ENCODE peak calls at places on chromosomes 11 and 22, in nine cellular contexts. One of them, this sample, is unnamed.

GRCh38 chr11:12408156-12408770 is 30.9 kb downstream of the PARVA start:
- DNase-seq in left ventricle myocardium inferior: no peak
- DNase-seq in osteocyte: no peak
- DNase-seq in nephron progenitor cell: no peak
- DNase-seq in HTR-8/SVneo: no peak
- DNase-seq in AG09309: no peak
- DNase-seq in stimulated activated CD8-positive, alpha-beta memory T cell treated with anti-CD3 and anti-CD28 coated beads, Interleukin-2, amount 100 ng/mL, for 1 hour: no peak
- DNase-seq in progenitor cell of endocrine pancreas: no peak
- DNase-seq in dermis blood vessel endothelial cell: no peak
- DNase-seq in this sample: no peak

GRCh38 chr11:121466063-121466794 is 13.5 kb upstream of the SORL1-AS1 start:
- DNase-seq in stimulated activated CD8-positive, alpha-beta memory T cell treated with anti-CD3 and anti-CD28 coated beads, Interleukin-2, amount 100 ng/mL, for 1 hour: no peak
- DNase-seq in AG09309: peak
- DNase-seq in left ventricle myocardium inferior: peak
- DNase-seq in nephron progenitor cell: peak
- DNase-seq in progenitor cell of endocrine pancreas: peak
- DNase-seq in osteocyte: peak
- DNase-seq in dermis blood vessel endothelial cell: peak
- DNase-seq in HTR-8/SVneo: peak
- DNase-seq in this sample: no peak

GRCh38 chr11:132051704-132052103 is 681.3 kb downstream of the NTM start:
- DNase-seq in osteocyte: no peak
- DNase-seq in dermis blood vessel endothelial cell: no peak
- DNase-seq in HTR-8/SVneo: no peak
- DNase-seq in AG09309: no peak
- DNase-seq in nephron progenitor cell: no peak
- DNase-seq in progenitor cell of endocrine pancreas: no peak
- DNase-seq in left ventricle myocardium inferior: no peak
- DNase-seq in stimulated activated CD8-positive, alpha-beta memory T cell treated with anti-CD3 and anti-CD28 coated beads, Interleukin-2, amount 100 ng/mL, for 1 hour: no peak
- DNase-seq in this sample: no peak

GRCh38 chr22:24819941-24820461 is 14.0 kb downstream of the SGSM1 start:
- DNase-seq in AG09309: no peak
- DNase-seq in stimulated activated CD8-positive, alpha-beta memory T cell treated with anti-CD3 and anti-CD28 coated beads, Interleukin-2, amount 100 ng/mL, for 1 hour: no peak
- DNase-seq in left ventricle myocardium inferior: peak
- DNase-seq in dermis blood vessel endothelial cell: no peak
- DNase-seq in nephron progenitor cell: no peak
- DNase-seq in HTR-8/SVneo: no peak
- DNase-seq in progenitor cell of endocrine pancreas: no peak
- DNase-seq in osteocyte: no peak
- DNase-seq in this sample: no peak

GRCh38 chr22:22752556-22753477 is 108.4 kb downstream of the GGTLC2 start:
- DNase-seq in AG09309: peak
- DNase-seq in stimulated activated CD8-positive, alpha-beta memory T cell treated with anti-CD3 and anti-CD28 coated beads, Interleukin-2, amount 100 ng/mL, for 1 hour: no peak
- DNase-seq in nephron progenitor cell: no peak
- DNase-seq in dermis blood vessel endothelial cell: no peak
- DNase-seq in left ventricle myocardium inferior: no peak
- DNase-seq in HTR-8/SVneo: no peak
- DNase-seq in progenitor cell of endocrine pancreas: no peak
- DNase-seq in osteocyte: peak
- DNase-seq in this sample: no peak

GRCh38 chr11:114259124-114259526 is 37.1 kb upstream of the NNMT start:
- DNase-seq in nephron progenitor cell: no peak
- DNase-seq in left ventricle myocardium inferior: peak
- DNase-seq in stimulated activated CD8-positive, alpha-beta memory T cell treated with anti-CD3 and anti-CD28 coated beads, Interleukin-2, amount 100 ng/mL, for 1 hour: no peak
- DNase-seq in progenitor cell of endocrine pancreas: no peak
- DNase-seq in osteocyte: no peak
- DNase-seq in dermis blood vessel endothelial cell: no peak
- DNase-seq in AG09309: no peak
- DNase-seq in HTR-8/SVneo: no peak
- DNase-seq in this sample: no peak

GRCh38 chr11:130527648-130528300 is 79.3 kb downstream of the ADAMTS15 start:
- DNase-seq in osteocyte: no peak
- DNase-seq in nephron progenitor cell: no peak
- DNase-seq in dermis blood vessel endothelial cell: peak
- DNase-seq in HTR-8/SVneo: no peak
- DNase-seq in stimulated activated CD8-positive, alpha-beta memory T cell treated with anti-CD3 and anti-CD28 coated beads, Interleukin-2, amount 100 ng/mL, for 1 hour: no peak
- DNase-seq in AG09309: no peak
- DNase-seq in left ventricle myocardium inferior: peak
- DNase-seq in progenitor cell of endocrine pancreas: no peak
- DNase-seq in this sample: no peak

GRCh38 chr11:59200421-59200746 is 12.3 kb downstream of the MPEG1 start:
- DNase-seq in left ventricle myocardium inferior: no peak
- DNase-seq in dermis blood vessel endothelial cell: no peak
- DNase-seq in nephron progenitor cell: no peak
- DNase-seq in stimulated activated CD8-positive, alpha-beta memory T cell treated with anti-CD3 and anti-CD28 coated beads, Interleukin-2, amount 100 ng/mL, for 1 hour: no peak
- DNase-seq in HTR-8/SVneo: no peak
- DNase-seq in osteocyte: no peak
- DNase-seq in progenitor cell of endocrine pancreas: no peak
- DNase-seq in AG09309: no peak
- DNase-seq in this sample: no peak

GRCh38 chr11:89667001-89667400 is 43.1 kb upstream of the TRIM77 start:
- DNase-seq in AG09309: no peak
- DNase-seq in HTR-8/SVneo: no peak
- DNase-seq in osteocyte: no peak
- DNase-seq in left ventricle myocardium inferior: no peak
- DNase-seq in progenitor cell of endocrine pancreas: no peak
- DNase-seq in stimulated activated CD8-positive, alpha-beta memory T cell treated with anti-CD3 and anti-CD28 coated beads, Interleukin-2, amount 100 ng/mL, for 1 hour: no peak
- DNase-seq in nephron progenitor cell: no peak
- DNase-seq in dermis blood vessel endothelial cell: no peak
- DNase-seq in this sample: no peak

GRCh38 chr22:45302047-45302446 is 7.7 kb upstream of the FAM118A start:
- DNase-seq in dermis blood vessel endothelial cell: no peak
- DNase-seq in left ventricle myocardium inferior: no peak
- DNase-seq in progenitor cell of endocrine pancreas: no peak
- DNase-seq in osteocyte: no peak
- DNase-seq in HTR-8/SVneo: no peak
- DNase-seq in nephron progenitor cell: no peak
- DNase-seq in AG09309: peak
- DNase-seq in stimulated activated CD8-positive, alpha-beta memory T cell treated with anti-CD3 and anti-CD28 coated beads, Interleukin-2, amount 100 ng/mL, for 1 hour: no peak
- DNase-seq in this sample: no peak

GRCh38 chr11:75583710-75584658 is 21.9 kb downstream of the SERPINH1 start:
- DNase-seq in AG09309: no peak
- DNase-seq in left ventricle myocardium inferior: peak
- DNase-seq in nephron progenitor cell: peak
- DNase-seq in osteocyte: no peak
- DNase-seq in progenitor cell of endocrine pancreas: peak
- DNase-seq in HTR-8/SVneo: peak
- DNase-seq in dermis blood vessel endothelial cell: peak
- DNase-seq in stimulated activated CD8-positive, alpha-beta memory T cell treated with anti-CD3 and anti-CD28 coated beads, Interleukin-2, amount 100 ng/mL, for 1 hour: no peak
- DNase-seq in this sample: no peak

GRCh38 chr22:42856865-42857704 is at the start of gene ARFGAP3:
- DNase-seq in progenitor cell of endocrine pancreas: peak
- DNase-seq in osteocyte: peak
- DNase-seq in dermis blood vessel endothelial cell: peak
- DNase-seq in AG09309: peak
- DNase-seq in left ventricle myocardium inferior: peak
- DNase-seq in stimulated activated CD8-positive, alpha-beta memory T cell treated with anti-CD3 and anti-CD28 coated beads, Interleukin-2, amount 100 ng/mL, for 1 hour: peak
- DNase-seq in nephron progenitor cell: peak
- DNase-seq in HTR-8/SVneo: peak
- DNase-seq in this sample: peak

GRCh38 chr11:3613998-3614741 is 27.6 kb downstream of the ART5 start:
- DNase-seq in nephron progenitor cell: no peak
- DNase-seq in osteocyte: no peak
- DNase-seq in AG09309: no peak
- DNase-seq in progenitor cell of endocrine pancreas: no peak
- DNase-seq in dermis blood vessel endothelial cell: no peak
- DNase-seq in stimulated activated CD8-positive, alpha-beta memory T cell treated with anti-CD3 and anti-CD28 coated beads, Interleukin-2, amount 100 ng/mL, for 1 hour: no peak
- DNase-seq in left ventricle myocardium inferior: no peak
- DNase-seq in HTR-8/SVneo: no peak
- DNase-seq in this sample: no peak

GRCh38 chr22:45533731-45534130 is 31.0 kb downstream of the FBLN1 start:
- DNase-seq in left ventricle myocardium inferior: no peak
- DNase-seq in osteocyte: no peak
- DNase-seq in AG09309: no peak
- DNase-seq in HTR-8/SVneo: no peak
- DNase-seq in stimulated activated CD8-positive, alpha-beta memory T cell treated with anti-CD3 and anti-CD28 coated beads, Interleukin-2, amount 100 ng/mL, for 1 hour: no peak
- DNase-seq in dermis blood vessel endothelial cell: no peak
- DNase-seq in progenitor cell of endocrine pancreas: no peak
- DNase-seq in nephron progenitor cell: no peak
- DNase-seq in this sample: no peak

GRCh38 chr11:93686812-93687211 is 25.3 kb downstream of the CEP295 start:
- DNase-seq in nephron progenitor cell: no peak
- DNase-seq in osteocyte: no peak
- DNase-seq in left ventricle myocardium inferior: no peak
- DNase-seq in AG09309: peak
- DNase-seq in progenitor cell of endocrine pancreas: no peak
- DNase-seq in HTR-8/SVneo: no peak
- DNase-seq in dermis blood vessel endothelial cell: no peak
- DNase-seq in stimulated activated CD8-positive, alpha-beta memory T cell treated with anti-CD3 and anti-CD28 coated beads, Interleukin-2, amount 100 ng/mL, for 1 hour: no peak
- DNase-seq in this sample: no peak

This sample was measured in esophagus squamous epithelium.